ENCODE peak calls at places on chromosomes 12 and 14, in nine cellular contexts. F is BJ; S is HuH-7.5; K is HS-5; M is CD4-positive, alpha-beta T cell; R is GM13977; B is stimulated activated naive CD8-positive, alpha-beta T cell treated with anti-CD3 and anti-CD28 coated beads, Interleukin-15, amount 100 ng/mL, for 72 hours; V is AG04450; U is KBM-7. X is an unnamed sample.

GRCh38 chr14:101027291-101027690 is 123.8 kb upstream of the RTL1 start:
- DNase-seq in F (no peak), S (no peak), K (no peak), M (no peak), R (no peak), B (no peak), V (no peak), U (no peak), X (no peak)

GRCh38 chr12:96194901-96195844 is 998 bp downstream of the ELK3 start:
- DNase-seq in F (no peak), S (peak; percentile 75), K (peak; percentile 63), M (peak; percentile 67), R (peak; percentile 87), B (peak; percentile 82), V (peak; percentile 61), U (peak; percentile 81), X (peak; percentile 57)

GRCh38 chr12:108833757-108834472 is 23.5 kb downstream of the SSH1 start:
- DNase-seq in F (peak; percentile 62), S (no peak), K (no peak), M (no peak), R (no peak), B (no peak), V (no peak), U (no peak), X (no peak)

GRCh38 chr14:69664190-69664742 is 52.9 kb downstream of the SUSD6 start:
- DNase-seq in F (no peak), S (no peak), K (no peak), M (no peak), R (no peak), B (no peak), V (no peak), U (no peak), X (no peak)

GRCh38 chr12:6288235-6288634 is 22.2 kb upstream of the PLEKHG6 start:
- DNase-seq in F (no peak), S (no peak), K (no peak), M (no peak), R (no peak), B (no peak), V (no peak), U (no peak), X (no peak)

GRCh38 chr12:12007001-12007712 is 63.6 kb upstream of the BCL2L14 start:
- DNase-seq in F (no peak), S (no peak), K (no peak), M (peak; percentile 44), R (peak; percentile 55), B (peak; percentile 93), V (no peak), U (no peak), X (peak; percentile 70)

GRCh38 chr14:79256311-79256879 is 954.9 kb downstream of the DIO2 start:
- DNase-seq in F (no peak), S (no peak), K (no peak), M (no peak), R (no peak), B (no peak), V (no peak), U (peak; percentile 28), X (no peak)

GRCh38 chr12:104956870-104957301 is 1.2 kb downstream of the SLC41A2 start:
- DNase-seq in F (no peak), S (no peak), K (no peak), M (no peak), R (no peak), B (no peak), V (no peak), U (no peak), X (no peak)

GRCh38 chr12:43112101-43112661 is 439.8 kb downstream of the ADAMTS20 start:
- DNase-seq in F (no peak), S (no peak), K (no peak), M (no peak), R (no peak), B (no peak), V (no peak), U (no peak), X (no peak)

GRCh38 chr14:71525663-71526246 is 406.5 kb upstream of the RGS6 start:
- DNase-seq in F (no peak), S (no peak), K (no peak), M (no peak), R (no peak), B (no peak), V (no peak), U (no peak), X (no peak)

GRCh38 chr12:127785535-127785934 is 481.4 kb upstream of the TMEM132C start:
- DNase-seq in F (peak; percentile 54), S (no peak), K (peak; percentile 50), M (no peak), R (no peak), B (no peak), V (no peak), U (no peak), X (no peak)

GRCh38 chr14:62894736-62895135 is 150.5 kb downstream of the KCNH5 start:
- DNase-seq in F (no peak), S (no peak), K (no peak), M (no peak), R (no peak), B (no peak), V (no peak), U (no peak), X (no peak)

GRCh38 chr12:591167-591570 is 72.1 kb downstream of the NINJ2 start:
- DNase-seq in F (no peak), S (no peak), K (no peak), M (no peak), R (no peak), B (no peak), V (no peak), U (no peak), X (no peak)

GRCh38 chr12:119208626-119209061 is 29.9 kb downstream of the HSPB8 start:
- DNase-seq in F (peak; percentile 1), S (no peak), K (no peak), M (no peak), R (no peak), B (no peak), V (no peak), U (no peak), X (no peak)

GRCh38 chr14:99597911-99598600 is 6.0 kb downstream of the CCDC85C start:
- DNase-seq in F (no peak), S (no peak), K (no peak), M (no peak), R (no peak), B (no peak), V (no peak), U (no peak), X (no peak)

GRCh38 chr12:5688226-5688625 is 256.3 kb downstream of the NTF3 start:
- DNase-seq in F (no peak), S (no peak), K (no peak), M (no peak), R (no peak), B (no peak), V (no peak), U (no peak), X (no peak)

GRCh38 chr14:87996276-87996592 is 3.3 kb upstream of the GALC start:
- DNase-seq in F (no peak), S (no peak), K (no peak), M (no peak), R (no peak), B (no peak), V (no peak), U (no peak), X (no peak)

GRCh38 chr14:55306938-55307589 is 35.8 kb downstream of the FBXO34 start:
- DNase-seq in F (no peak), S (no peak), K (no peak), M (no peak), R (no peak), B (no peak), V (no peak), U (no peak), X (no peak)

GRCh38 chr12:107328442-107329133 is 235.2 kb upstream of the CRY1 start:
- DNase-seq in F (no peak), S (no peak), K (no peak), M (no peak), R (no peak), B (peak; percentile 76), V (no peak), U (peak; percentile 87), X (no peak)

GRCh38 chr14:31568151-31568550 is 6.9 kb downstream of the NUBPL start:
- DNase-seq in F (no peak), S (no peak), K (no peak), M (no peak), R (no peak), B (no peak), V (peak; percentile 15), U (no peak), X (no peak)

GRCh38 chr14:79056879-79057278 is 886.7 kb downstream of the NRXN3 start:
- DNase-seq in F (no peak), S (no peak), K (peak; percentile 37), M (no peak), R (no peak), B (no peak), V (peak; percentile 87), U (no peak), X (no peak)

GRCh38 chr12:79920421-79921238 is 14.3 kb downstream of the PPP1R12A start:
- DNase-seq in F (no peak), S (no peak), K (no peak), M (no peak), R (no peak), B (no peak), V (no peak), U (no peak), X (no peak)

GRCh38 chr14:78286210-78286609 is 116.0 kb downstream of the NRXN3 start:
- DNase-seq in F (no peak), S (no peak), K (no peak), M (no peak), R (no peak), B (no peak), V (no peak), U (no peak), X (no peak)

GRCh38 chr14:33508663-33509062 is 442.2 kb downstream of the EGLN3 start:
- DNase-seq in F (no peak), S (no peak), K (no peak), M (no peak), R (no peak), B (no peak), V (no peak), U (no peak), X (no peak)

GRCh38 chr12:56152756-56153137 is 360 bp downstream of the MYL6B start:
- DNase-seq in F (no peak), S (no peak), K (no peak), M (no peak), R (no peak), B (no peak), V (no peak), U (no peak), X (no peak)

GRCh38 chr12:2138871-2139308 is 86.1 kb downstream of the CACNA1C start:
- DNase-seq in F (no peak), S (no peak), K (no peak), M (no peak), R (no peak), B (no peak), V (no peak), U (no peak), X (no peak)

GRCh38 chr14:96275182-96276112 is 19.4 kb downstream of the BDKRB1 start:
- DNase-seq in F (no peak), S (peak; percentile 53), K (no peak), M (peak; percentile 78), R (peak; percentile 80), B (peak; percentile 64), V (peak; percentile 83), U (peak; percentile 63), X (peak; percentile 20)

GRCh38 chr14:100306506-100307214 is 416 bp upstream of the SLC25A29 start:
- DNase-seq in F (peak; percentile 18), S (peak; percentile 94), K (no peak), M (peak; percentile 76), R (peak; percentile 98), B (peak; percentile 77), V (no peak), U (peak; percentile 82), X (peak; percentile 90)

GRCh38 chr12:66929121-66929520 is 250.2 kb upstream of the GRIP1 start:
- DNase-seq in F (no peak), S (no peak), K (no peak), M (no peak), R (peak; percentile 7), B (peak; percentile 79), V (no peak), U (no peak), X (no peak)

GRCh38 chr14:93712079-93712837 is 76.0 kb downstream of the PRIMA1 start:
- DNase-seq in F (no peak), S (no peak), K (no peak), M (no peak), R (no peak), B (no peak), V (no peak), U (no peak), X (no peak)

GRCh38 chr12:51675062-51675803 is 84.2 kb downstream of the SCN8A start:
- DNase-seq in F (no peak), S (no peak), K (no peak), M (no peak), R (no peak), B (no peak), V (no peak), U (no peak), X (no peak)